ENCODE peak calls at places on chromosomes 3 and 15, in five cellular contexts. One of them, this sample, is unnamed.

GRCh38 chr3:127804141-127804540 is 18.2 kb downstream of the MGLL start:
- DNase-seq in stimulated activated CD8-positive, alpha-beta memory T cell treated with anti-CD3 and anti-CD28 coated beads, Interleukin-4, amount 100 ng/mL, for 4 hours: no peak
- DNase-seq in amniotic stem cell: no peak
- DNase-seq in activated T-helper 1 cell treated with Interleukin-2 at 50 U/mL for 16 hours: no peak
- DNase-seq in AG04449: no peak
- DNase-seq in this sample: no peak

GRCh38 chr3:10320320-10320677 is 613 bp downstream of the SEC13 start:
- DNase-seq in amniotic stem cell: no peak
- DNase-seq in stimulated activated CD8-positive, alpha-beta memory T cell treated with anti-CD3 and anti-CD28 coated beads, Interleukin-4, amount 100 ng/mL, for 4 hours: no peak
- DNase-seq in activated T-helper 1 cell treated with Interleukin-2 at 50 U/mL for 16 hours: no peak
- DNase-seq in AG04449: no peak
- DNase-seq in this sample: no peak

GRCh38 chr3:1855836-1856235 is 242.8 kb upstream of the CNTN4 start:
- DNase-seq in AG04449: no peak
- DNase-seq in activated T-helper 1 cell treated with Interleukin-2 at 50 U/mL for 16 hours: no peak
- DNase-seq in amniotic stem cell: no peak
- DNase-seq in stimulated activated CD8-positive, alpha-beta memory T cell treated with anti-CD3 and anti-CD28 coated beads, Interleukin-4, amount 100 ng/mL, for 4 hours: no peak
- DNase-seq in this sample: no peak

GRCh38 chr15:41544650-41545015 is 576 bp upstream of the RPAP1 start:
- DNase-seq in amniotic stem cell: no peak
- DNase-seq in stimulated activated CD8-positive, alpha-beta memory T cell treated with anti-CD3 and anti-CD28 coated beads, Interleukin-4, amount 100 ng/mL, for 4 hours: no peak
- DNase-seq in activated T-helper 1 cell treated with Interleukin-2 at 50 U/mL for 16 hours: no peak
- DNase-seq in AG04449: no peak
- DNase-seq in this sample: no peak

GRCh38 chr3:165254812-165255211 is 58.6 kb upstream of the SLITRK3 start:
- DNase-seq in stimulated activated CD8-positive, alpha-beta memory T cell treated with anti-CD3 and anti-CD28 coated beads, Interleukin-4, amount 100 ng/mL, for 4 hours: no peak
- DNase-seq in amniotic stem cell: no peak
- DNase-seq in activated T-helper 1 cell treated with Interleukin-2 at 50 U/mL for 16 hours: no peak
- DNase-seq in AG04449: no peak
- DNase-seq in this sample: no peak

GRCh38 chr15:39888809-39889208 is 31.3 kb downstream of the GPR176 start:
- DNase-seq in AG04449: no peak
- DNase-seq in activated T-helper 1 cell treated with Interleukin-2 at 50 U/mL for 16 hours: no peak
- DNase-seq in amniotic stem cell: no peak
- DNase-seq in stimulated activated CD8-positive, alpha-beta memory T cell treated with anti-CD3 and anti-CD28 coated beads, Interleukin-4, amount 100 ng/mL, for 4 hours: no peak
- DNase-seq in this sample: no peak

GRCh38 chr3:131794766-131795381 is 239.9 kb downstream of the CPNE4 start:
- DNase-seq in activated T-helper 1 cell treated with Interleukin-2 at 50 U/mL for 16 hours: no peak
- DNase-seq in AG04449: peak
- DNase-seq in stimulated activated CD8-positive, alpha-beta memory T cell treated with anti-CD3 and anti-CD28 coated beads, Interleukin-4, amount 100 ng/mL, for 4 hours: no peak
- DNase-seq in amniotic stem cell: peak
- DNase-seq in this sample: no peak

GRCh38 chr3:21524113-21524512 is 226.9 kb downstream of the ZNF385D start:
- DNase-seq in activated T-helper 1 cell treated with Interleukin-2 at 50 U/mL for 16 hours: no peak
- DNase-seq in amniotic stem cell: no peak
- DNase-seq in AG04449: no peak
- DNase-seq in stimulated activated CD8-positive, alpha-beta memory T cell treated with anti-CD3 and anti-CD28 coated beads, Interleukin-4, amount 100 ng/mL, for 4 hours: no peak
- DNase-seq in this sample: no peak

GRCh38 chr15:59553879-59554735 is 57.5 kb upstream of the GCNT3 start:
- DNase-seq in stimulated activated CD8-positive, alpha-beta memory T cell treated with anti-CD3 and anti-CD28 coated beads, Interleukin-4, amount 100 ng/mL, for 4 hours: no peak
- DNase-seq in AG04449: no peak
- DNase-seq in activated T-helper 1 cell treated with Interleukin-2 at 50 U/mL for 16 hours: no peak
- DNase-seq in amniotic stem cell: no peak
- DNase-seq in this sample: no peak

GRCh38 chr3:66484106-66484857 is 16.5 kb downstream of the LRIG1 start:
- DNase-seq in AG04449: no peak
- DNase-seq in activated T-helper 1 cell treated with Interleukin-2 at 50 U/mL for 16 hours: no peak
- DNase-seq in amniotic stem cell: no peak
- DNase-seq in stimulated activated CD8-positive, alpha-beta memory T cell treated with anti-CD3 and anti-CD28 coated beads, Interleukin-4, amount 100 ng/mL, for 4 hours: no peak
- DNase-seq in this sample: no peak

GRCh38 chr3:196406806-196407470 is 25.3 kb downstream of the UBXN7 start:
- DNase-seq in stimulated activated CD8-positive, alpha-beta memory T cell treated with anti-CD3 and anti-CD28 coated beads, Interleukin-4, amount 100 ng/mL, for 4 hours: no peak
- DNase-seq in AG04449: peak
- DNase-seq in amniotic stem cell: no peak
- DNase-seq in activated T-helper 1 cell treated with Interleukin-2 at 50 U/mL for 16 hours: no peak
- DNase-seq in this sample: no peak

GRCh38 chr3:94862703-94863102 is 799.8 kb downstream of the NSUN3 start:
- DNase-seq in amniotic stem cell: no peak
- DNase-seq in stimulated activated CD8-positive, alpha-beta memory T cell treated with anti-CD3 and anti-CD28 coated beads, Interleukin-4, amount 100 ng/mL, for 4 hours: no peak
- DNase-seq in activated T-helper 1 cell treated with Interleukin-2 at 50 U/mL for 16 hours: no peak
- DNase-seq in AG04449: no peak
- DNase-seq in this sample: no peak

GRCh38 chr3:188728371-188728896 is 443.3 kb upstream of the TPRG1 start:
- DNase-seq in amniotic stem cell: no peak
- DNase-seq in activated T-helper 1 cell treated with Interleukin-2 at 50 U/mL for 16 hours: no peak
- DNase-seq in stimulated activated CD8-positive, alpha-beta memory T cell treated with anti-CD3 and anti-CD28 coated beads, Interleukin-4, amount 100 ng/mL, for 4 hours: no peak
- DNase-seq in AG04449: no peak
- DNase-seq in this sample: no peak

GRCh38 chr3:134260984-134261383 is 10.3 kb upstream of the RYK start:
- DNase-seq in activated T-helper 1 cell treated with Interleukin-2 at 50 U/mL for 16 hours: no peak
- DNase-seq in amniotic stem cell: no peak
- DNase-seq in stimulated activated CD8-positive, alpha-beta memory T cell treated with anti-CD3 and anti-CD28 coated beads, Interleukin-4, amount 100 ng/mL, for 4 hours: no peak
- DNase-seq in AG04449: no peak
- DNase-seq in this sample: no peak

GRCh38 chr3:150543531-150543930 is 2.8 kb downstream of the SERP1 start:
- DNase-seq in amniotic stem cell: no peak
- DNase-seq in activated T-helper 1 cell treated with Interleukin-2 at 50 U/mL for 16 hours: no peak
- DNase-seq in AG04449: no peak
- DNase-seq in stimulated activated CD8-positive, alpha-beta memory T cell treated with anti-CD3 and anti-CD28 coated beads, Interleukin-4, amount 100 ng/mL, for 4 hours: no peak
- DNase-seq in this sample: no peak

GRCh38 chr15:48682949-48683651 is 37.6 kb upstream of the FBN1 start:
- DNase-seq in AG04449: no peak
- DNase-seq in activated T-helper 1 cell treated with Interleukin-2 at 50 U/mL for 16 hours: no peak
- DNase-seq in amniotic stem cell: no peak
- DNase-seq in stimulated activated CD8-positive, alpha-beta memory T cell treated with anti-CD3 and anti-CD28 coated beads, Interleukin-4, amount 100 ng/mL, for 4 hours: no peak
- DNase-seq in this sample: no peak

GRCh38 chr3:107143206-107143605 is 234.0 kb upstream of the CCDC54 start:
- DNase-seq in AG04449: no peak
- DNase-seq in amniotic stem cell: no peak
- DNase-seq in stimulated activated CD8-positive, alpha-beta memory T cell treated with anti-CD3 and anti-CD28 coated beads, Interleukin-4, amount 100 ng/mL, for 4 hours: no peak
- DNase-seq in activated T-helper 1 cell treated with Interleukin-2 at 50 U/mL for 16 hours: no peak
- DNase-seq in this sample: no peak

GRCh38 chr15:59369597-59369996 is 3.1 kb downstream of the MYO1E start:
- DNase-seq in AG04449: no peak
- DNase-seq in amniotic stem cell: no peak
- DNase-seq in activated T-helper 1 cell treated with Interleukin-2 at 50 U/mL for 16 hours: no peak
- DNase-seq in stimulated activated CD8-positive, alpha-beta memory T cell treated with anti-CD3 and anti-CD28 coated beads, Interleukin-4, amount 100 ng/mL, for 4 hours: no peak
- DNase-seq in this sample: no peak

GRCh38 chr3:127491323-127491722 is 99.2 kb downstream of the TPRA1 start:
- DNase-seq in AG04449: no peak
- DNase-seq in activated T-helper 1 cell treated with Interleukin-2 at 50 U/mL for 16 hours: no peak
- DNase-seq in stimulated activated CD8-positive, alpha-beta memory T cell treated with anti-CD3 and anti-CD28 coated beads, Interleukin-4, amount 100 ng/mL, for 4 hours: no peak
- DNase-seq in amniotic stem cell: no peak
- DNase-seq in this sample: no peak

GRCh38 chr15:100663066-100663465 is 60.7 kb downstream of the ASB7 start:
- DNase-seq in activated T-helper 1 cell treated with Interleukin-2 at 50 U/mL for 16 hours: no peak
- DNase-seq in AG04449: no peak
- DNase-seq in stimulated activated CD8-positive, alpha-beta memory T cell treated with anti-CD3 and anti-CD28 coated beads, Interleukin-4, amount 100 ng/mL, for 4 hours: no peak
- DNase-seq in amniotic stem cell: no peak
- DNase-seq in this sample: no peak

GRCh38 chr3:49720383-49721164 is 1.1 kb upstream of the AMIGO3 start:
- DNase-seq in stimulated activated CD8-positive, alpha-beta memory T cell treated with anti-CD3 and anti-CD28 coated beads, Interleukin-4, amount 100 ng/mL, for 4 hours: no peak
- DNase-seq in amniotic stem cell: no peak
- DNase-seq in activated T-helper 1 cell treated with Interleukin-2 at 50 U/mL for 16 hours: no peak
- DNase-seq in AG04449: no peak
- DNase-seq in this sample: no peak

GRCh38 chr3:44883999-44884431 is 9.6 kb downstream of the TGM4 start:
- DNase-seq in amniotic stem cell: peak
- DNase-seq in activated T-helper 1 cell treated with Interleukin-2 at 50 U/mL for 16 hours: no peak
- DNase-seq in stimulated activated CD8-positive, alpha-beta memory T cell treated with anti-CD3 and anti-CD28 coated beads, Interleukin-4, amount 100 ng/mL, for 4 hours: no peak
- DNase-seq in AG04449: peak
- DNase-seq in this sample: no peak

GRCh38 chr15:81293728-81294500 is 30.0 kb downstream of the STARD5 start:
- DNase-seq in AG04449: no peak
- DNase-seq in amniotic stem cell: no peak
- DNase-seq in activated T-helper 1 cell treated with Interleukin-2 at 50 U/mL for 16 hours: peak
- DNase-seq in stimulated activated CD8-positive, alpha-beta memory T cell treated with anti-CD3 and anti-CD28 coated beads, Interleukin-4, amount 100 ng/mL, for 4 hours: peak
- DNase-seq in this sample: peak

GRCh38 chr3:58999779-59000170 is 50.0 kb downstream of the CFAP20DC start:
- DNase-seq in activated T-helper 1 cell treated with Interleukin-2 at 50 U/mL for 16 hours: no peak
- DNase-seq in amniotic stem cell: no peak
- DNase-seq in AG04449: no peak
- DNase-seq in stimulated activated CD8-positive, alpha-beta memory T cell treated with anti-CD3 and anti-CD28 coated beads, Interleukin-4, amount 100 ng/mL, for 4 hours: no peak
- DNase-seq in this sample: no peak

GRCh38 chr3:69439683-69440270 is 53.9 kb upstream of the FRMD4B start:
- DNase-seq in stimulated activated CD8-positive, alpha-beta memory T cell treated with anti-CD3 and anti-CD28 coated beads, Interleukin-4, amount 100 ng/mL, for 4 hours: no peak
- DNase-seq in activated T-helper 1 cell treated with Interleukin-2 at 50 U/mL for 16 hours: no peak
- DNase-seq in AG04449: no peak
- DNase-seq in amniotic stem cell: peak
- DNase-seq in this sample: no peak

GRCh38 chr3:64342940-64343691 is 117.8 kb upstream of the PRICKLE2 start:
- DNase-seq in stimulated activated CD8-positive, alpha-beta memory T cell treated with anti-CD3 and anti-CD28 coated beads, Interleukin-4, amount 100 ng/mL, for 4 hours: no peak
- DNase-seq in AG04449: peak
- DNase-seq in amniotic stem cell: peak
- DNase-seq in activated T-helper 1 cell treated with Interleukin-2 at 50 U/mL for 16 hours: no peak
- DNase-seq in this sample: no peak

GRCh38 chr15:31484986-31485385 is 158.4 kb downstream of the KLF13 start:
- DNase-seq in stimulated activated CD8-positive, alpha-beta memory T cell treated with anti-CD3 and anti-CD28 coated beads, Interleukin-4, amount 100 ng/mL, for 4 hours: no peak
- DNase-seq in amniotic stem cell: no peak
- DNase-seq in activated T-helper 1 cell treated with Interleukin-2 at 50 U/mL for 16 hours: no peak
- DNase-seq in AG04449: no peak
- DNase-seq in this sample: no peak

GRCh38 chr3:28476194-28476593 is 127.6 kb upstream of the AZI2 start:
- DNase-seq in activated T-helper 1 cell treated with Interleukin-2 at 50 U/mL for 16 hours: no peak
- DNase-seq in stimulated activated CD8-positive, alpha-beta memory T cell treated with anti-CD3 and anti-CD28 coated beads, Interleukin-4, amount 100 ng/mL, for 4 hours: no peak
- DNase-seq in amniotic stem cell: peak
- DNase-seq in AG04449: peak
- DNase-seq in this sample: no peak

GRCh38 chr3:85632921-85633320 is 674.1 kb downstream of the CADM2 start:
- DNase-seq in stimulated activated CD8-positive, alpha-beta memory T cell treated with anti-CD3 and anti-CD28 coated beads, Interleukin-4, amount 100 ng/mL, for 4 hours: no peak
- DNase-seq in amniotic stem cell: no peak
- DNase-seq in activated T-helper 1 cell treated with Interleukin-2 at 50 U/mL for 16 hours: no peak
- DNase-seq in AG04449: no peak
- DNase-seq in this sample: no peak

GRCh38 chr3:108301695-108302404 is 5.5 kb downstream of the HHLA2 start:
- DNase-seq in activated T-helper 1 cell treated with Interleukin-2 at 50 U/mL for 16 hours: no peak
- DNase-seq in amniotic stem cell: no peak
- DNase-seq in AG04449: no peak
- DNase-seq in stimulated activated CD8-positive, alpha-beta memory T cell treated with anti-CD3 and anti-CD28 coated beads, Interleukin-4, amount 100 ng/mL, for 4 hours: no peak
- DNase-seq in this sample: no peak

GRCh38 chr3:127011270-127011992 is 28.5 kb downstream of the PLXNA1 start:
- DNase-seq in amniotic stem cell: no peak
- DNase-seq in AG04449: no peak
- DNase-seq in stimulated activated CD8-positive, alpha-beta memory T cell treated with anti-CD3 and anti-CD28 coated beads, Interleukin-4, amount 100 ng/mL, for 4 hours: no peak
- DNase-seq in activated T-helper 1 cell treated with Interleukin-2 at 50 U/mL for 16 hours: no peak
- DNase-seq in this sample: no peak

GRCh38 chr3:55797775-55798174 is 310.7 kb upstream of the WNT5A start:
- DNase-seq in stimulated activated CD8-positive, alpha-beta memory T cell treated with anti-CD3 and anti-CD28 coated beads, Interleukin-4, amount 100 ng/mL, for 4 hours: no peak
- DNase-seq in amniotic stem cell: no peak
- DNase-seq in AG04449: no peak
- DNase-seq in activated T-helper 1 cell treated with Interleukin-2 at 50 U/mL for 16 hours: no peak
- DNase-seq in this sample: no peak

GRCh38 chr3:122560680-122561079 is 3.4 kb downstream of the PARP9 start:
- DNase-seq in AG04449: no peak
- DNase-seq in activated T-helper 1 cell treated with Interleukin-2 at 50 U/mL for 16 hours: peak
- DNase-seq in amniotic stem cell: peak
- DNase-seq in stimulated activated CD8-positive, alpha-beta memory T cell treated with anti-CD3 and anti-CD28 coated beads, Interleukin-4, amount 100 ng/mL, for 4 hours: no peak
- DNase-seq in this sample: peak

GRCh38 chr15:73575636-73576247 is 57.4 kb downstream of the NPTN start:
- DNase-seq in activated T-helper 1 cell treated with Interleukin-2 at 50 U/mL for 16 hours: no peak
- DNase-seq in AG04449: no peak
- DNase-seq in stimulated activated CD8-positive, alpha-beta memory T cell treated with anti-CD3 and anti-CD28 coated beads, Interleukin-4, amount 100 ng/mL, for 4 hours: no peak
- DNase-seq in amniotic stem cell: no peak
- DNase-seq in this sample: no peak

GRCh38 chr3:152650177-152650576 is 184.8 kb upstream of the P2RY1 start:
- DNase-seq in stimulated activated CD8-positive, alpha-beta memory T cell treated with anti-CD3 and anti-CD28 coated beads, Interleukin-4, amount 100 ng/mL, for 4 hours: no peak
- DNase-seq in activated T-helper 1 cell treated with Interleukin-2 at 50 U/mL for 16 hours: no peak
- DNase-seq in amniotic stem cell: no peak
- DNase-seq in AG04449: no peak
- DNase-seq in this sample: no peak

GRCh38 chr3:82000773-82001172 is 239.3 kb upstream of the GBE1 start:
- DNase-seq in stimulated activated CD8-positive, alpha-beta memory T cell treated with anti-CD3 and anti-CD28 coated beads, Interleukin-4, amount 100 ng/mL, for 4 hours: no peak
- DNase-seq in amniotic stem cell: no peak
- DNase-seq in activated T-helper 1 cell treated with Interleukin-2 at 50 U/mL for 16 hours: no peak
- DNase-seq in AG04449: no peak
- DNase-seq in this sample: no peak

GRCh38 chr3:11556851-11557644 is 86.7 kb downstream of the VGLL4 start:
- DNase-seq in stimulated activated CD8-positive, alpha-beta memory T cell treated with anti-CD3 and anti-CD28 coated beads, Interleukin-4, amount 100 ng/mL, for 4 hours: no peak
- DNase-seq in activated T-helper 1 cell treated with Interleukin-2 at 50 U/mL for 16 hours: no peak
- DNase-seq in amniotic stem cell: no peak
- DNase-seq in AG04449: peak
- DNase-seq in this sample: no peak

GRCh38 chr3:4656059-4656458 is 162.9 kb downstream of the ITPR1 start:
- DNase-seq in activated T-helper 1 cell treated with Interleukin-2 at 50 U/mL for 16 hours: no peak
- DNase-seq in stimulated activated CD8-positive, alpha-beta memory T cell treated with anti-CD3 and anti-CD28 coated beads, Interleukin-4, amount 100 ng/mL, for 4 hours: no peak
- DNase-seq in AG04449: no peak
- DNase-seq in amniotic stem cell: peak
- DNase-seq in this sample: no peak